ENCODE peak calls at places on chromosomes 7 and 10, in eight cellular contexts. Z is stomach; T is fibroblast of lung; S is HCT116; U is PC-9; V is right atrium auricular region; Y is lower lobe of right lung; Q is CD8-positive, alpha-beta T cell. D is an unnamed sample. For H3K4me1, the result is how much of the 10 kb centered on the place peaks cover.

GRCh38 chr10:124539935-124540641 is 78.5 kb downstream of the LHPP start:
- DNase-seq in S (no peak), T (peak), U (no peak), V (no peak), Z (peak), Q (peak), Y (peak), D (peak)

GRCh38 chr10:36492590-36493510 is 632.5 kb upstream of the ANKRD30A start:
- DNase-seq in Q (no peak), T (peak), S (no peak), Y (no peak), U (no peak), Z (no peak), V (no peak), D (no peak)

GRCh38 chr7:29189743-29190201 is 4.8 kb upstream of the CHN2 start:
- DNase-seq in Z (peak), V (peak), U (no peak), Y (peak), Q (peak), T (peak), S (peak), D (peak)

GRCh38 chr7:116052006-116052405 is 21.4 kb upstream of the TFEC start:
- DNase-seq in T (peak), Y (no peak), U (no peak), S (no peak), Z (no peak), V (no peak), Q (no peak), D (no peak)

GRCh38 chr10:93993782-93994668 is at the start of gene PLCE1:
- DNase-seq in U (peak), Q (no peak), Z (peak), Y (peak), T (peak), S (no peak), V (no peak), D (peak)

GRCh38 chr10:314871-315270 is 179.6 kb downstream of the ZMYND11 start:
- DNase-seq in Y (no peak), Z (no peak), V (no peak), T (peak), Q (no peak), S (no peak), U (no peak), D (no peak)

GRCh38 chr10:132494831-132495230 is 42.8 kb upstream of the INPP5A start:
- DNase-seq in Y (no peak), S (no peak), V (no peak), U (no peak), Z (no peak), T (no peak), Q (no peak), D (peak)

GRCh38 chr10:43702936-43703281 is 54.2 kb upstream of the ZNF32 start:
- DNase-seq in Y (no peak), Z (no peak), T (no peak), V (no peak), U (no peak), S (no peak), Q (no peak), D (no peak)

GRCh38 chr10:33252794-33253203 is 81.7 kb downstream of the NRP1 start:
- DNase-seq in V (no peak), U (peak), T (peak), Q (no peak), Y (no peak), S (no peak), Z (no peak), D (no peak)

GRCh38 chr10:17059197-17059688 is 70.4 kb downstream of the CUBN start:
- DNase-seq in T (peak), Y (no peak), V (no peak), Q (no peak), U (peak), Z (no peak), S (no peak), D (no peak)

GRCh38 chr10:85946713-85947326 is 419.8 kb downstream of the GRID1 start:
- DNase-seq in S (no peak), U (no peak), T (no peak), V (no peak), Q (no peak), Y (no peak), Z (no peak), D (no peak)

GRCh38 chr7:127896683-127897082 is 134.6 kb downstream of the LRRC4 start:
- DNase-seq in V (no peak), Y (no peak), Q (no peak), U (no peak), T (no peak), Z (no peak), S (no peak), D (no peak)

GRCh38 chr7:102044984-102045673 is 227.7 kb downstream of the CUX1 start:
- DNase-seq in Y (peak), U (no peak), S (peak), V (no peak), T (peak), Q (no peak), Z (peak), D (peak)

GRCh38 chr10:109939253-109939961 is 16.1 kb upstream of the XPNPEP1 start:
- DNase-seq in T (no peak), Q (no peak), S (no peak), V (no peak), U (no peak), Z (no peak), Y (no peak), D (no peak)

GRCh38 chr7:16753102-16753931 is at the start of gene TSPAN13:
- DNase-seq in V (no peak), Y (peak), S (peak), U (peak), T (peak), Q (peak), Z (peak), D (peak)

GRCh38 chr7:12389089-12389700 is 14.5 kb downstream of the VWDE start:
- DNase-seq in Q (no peak), S (peak), V (no peak), Y (no peak), Z (peak), U (peak), T (peak), D (no peak)

GRCh38 chr7:15848362-15848761 is 161.9 kb upstream of the MEOX2 start:
- DNase-seq in Z (no peak), V (no peak), T (peak), Q (no peak), Y (no peak), S (no peak), U (peak), D (no peak)

GRCh38 chr7:78939669-78940068 is 513.8 kb downstream of the MAGI2 start:
- DNase-seq in U (no peak), Z (no peak), S (no peak), Y (no peak), Q (no peak), T (no peak), V (no peak), D (no peak)

GRCh38 chr10:49076319-49076718 is 39.0 kb downstream of the VSTM4 start:
- DNase-seq in S (no peak), Y (no peak), Q (no peak), Z (no peak), U (no peak), T (no peak), V (no peak), D (no peak)

GRCh38 chr7:114910787-114911186 is 11.1 kb upstream of the MDFIC start:
- DNase-seq in S (no peak), V (no peak), U (no peak), Y (no peak), Q (no peak), T (no peak), Z (no peak), D (no peak)

GRCh38 chr10:93334901-93335312 is 147.2 kb downstream of the MYOF start:
- DNase-seq in U (peak), T (peak), V (no peak), S (peak), Q (no peak), Y (no peak), Z (no peak), D (no peak)

GRCh38 chr7:137694405-137694804 is 152.4 kb downstream of the DGKI start:
- DNase-seq in Q (no peak), S (no peak), U (no peak), T (no peak), V (no peak), Y (no peak), Z (no peak), D (no peak)

GRCh38 chr10:4512557-4513286 is 313.3 kb upstream of the AKR1E2 start:
- DNase-seq in Y (peak), V (peak), T (peak), U (no peak), Z (peak), S (peak), Q (no peak), D (peak)

GRCh38 chr7:151141281-151141854 is 26.1 kb downstream of the GBX1 start:
- DNase-seq in Q (no peak), Y (no peak), T (no peak), V (no peak), S (no peak), U (no peak), Z (no peak), D (no peak)

GRCh38 chr7:74056096-74056915 is 27.3 kb upstream of the LIMK1 start:
- DNase-seq in S (no peak), U (no peak), Y (no peak), V (no peak), T (no peak), Z (no peak), Q (no peak), D (peak)

GRCh38 chr7:30678805-30679204 is 3.5 kb downstream of the CRHR2 start:
- DNase-seq in Q (no peak), S (no peak), Z (no peak), Y (no peak), T (no peak), U (no peak), V (no peak), D (no peak)

GRCh38 chr10:10778959-10779358 is 238.7 kb upstream of the CELF2 start:
- DNase-seq in Z (no peak), U (no peak), V (no peak), S (no peak), Q (no peak), Y (no peak), T (no peak), D (no peak)

GRCh38 chr7:9983048-9983447 is 990.6 kb upstream of the PHF14 start:
- DNase-seq in S (no peak), Q (no peak), T (no peak), Y (no peak), U (no peak), Z (no peak), V (no peak), D (no peak)

GRCh38 chr7:82528577-82529305 is 85.2 kb upstream of the CACNA2D1 start:
- DNase-seq in U (no peak), T (peak), Y (no peak), S (no peak), Q (no peak), Z (no peak), V (no peak), D (no peak)

GRCh38 chr10:24209421-24209770 is 458 bp downstream of the KIAA1217 start:
- DNase-seq in Q (no peak), U (peak), Y (no peak), S (no peak), Z (no peak), T (peak), V (peak), D (no peak)

GRCh38 chr7:101555269-101555920 is 73.7 kb downstream of the MYL10 start:
- DNase-seq in V (no peak), Z (no peak), S (no peak), U (no peak), Q (no peak), Y (no peak), T (no peak), D (no peak)

GRCh38 chr7:40305229-40305628 is 170.4 kb downstream of the SUGCT start:
- DNase-seq in T (no peak), Q (no peak), U (no peak), S (no peak), Y (no peak), Z (no peak), V (no peak), D (no peak)

GRCh38 chr7:100167912-100168323 is 499 bp downstream of the GAL3ST4 start:
- DNase-seq in Y (no peak), V (no peak), Z (no peak), T (no peak), S (no peak), Q (no peak), U (no peak), D (no peak)

GRCh38 chr7:35036361-35037171 is 719 bp downstream of the DPY19L1 start:
- DNase-seq in U (peak), T (peak), V (peak), Z (peak), Q (peak), Y (peak), S (no peak), D (peak)

GRCh38 chr7:1941464-1942025 is 271.5 kb downstream of the ELFN1 start:
- DNase-seq in V (no peak), U (no peak), Y (peak), Q (no peak), T (no peak), Z (no peak), S (no peak), D (peak)

GRCh38 chr7:1939434-1940401 is 269.6 kb downstream of the ELFN1 start:
- DNase-seq in Y (peak), U (no peak), Z (no peak), T (no peak), S (no peak), V (no peak), Q (peak), D (peak)

GRCh38 chr7:1942026-1942703 is 272.1 kb downstream of the ELFN1 start:
- DNase-seq in U (no peak), Q (no peak), T (no peak), V (no peak), Y (peak), S (no peak), Z (no peak), D (peak)

GRCh38 chr7:1940402-1940786 is 270.3 kb downstream of the ELFN1 start:
- DNase-seq in S (no peak), Z (peak), T (peak), V (peak), Q (peak), Y (peak), U (no peak), D (peak)

DNA sequence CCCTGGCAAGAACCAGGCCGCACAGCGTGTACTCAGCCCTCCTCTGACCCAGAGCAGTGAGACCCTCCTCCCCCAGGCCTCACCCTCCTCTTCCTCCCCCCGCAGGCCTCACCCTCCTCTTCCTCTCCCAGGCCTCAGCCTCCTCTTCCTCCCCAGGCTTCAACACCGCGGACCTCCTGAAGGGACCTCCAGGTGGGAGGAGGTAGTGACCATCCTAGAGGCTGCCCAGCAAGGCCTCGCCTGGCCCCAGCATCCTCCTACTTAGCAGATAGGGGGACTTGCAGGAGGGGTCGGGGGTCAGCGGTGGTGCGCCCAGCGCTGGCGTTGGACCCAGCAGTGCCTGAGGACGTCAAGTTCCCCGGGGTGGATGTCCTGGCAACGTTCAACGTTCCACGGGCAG is 270.8 kb downstream of the ELFN1 start:
- DNase-seq in Q (no peak), V (no peak), S (no peak), Z (no peak), T (no peak), U (no peak), Y (peak), D (peak)
- H3K4me3 ChIP-seq in Q (peak), V (no peak), S (no peak), Z (no peak), T (no peak), U (no peak), Y (no peak), D (no peak)

DNA sequence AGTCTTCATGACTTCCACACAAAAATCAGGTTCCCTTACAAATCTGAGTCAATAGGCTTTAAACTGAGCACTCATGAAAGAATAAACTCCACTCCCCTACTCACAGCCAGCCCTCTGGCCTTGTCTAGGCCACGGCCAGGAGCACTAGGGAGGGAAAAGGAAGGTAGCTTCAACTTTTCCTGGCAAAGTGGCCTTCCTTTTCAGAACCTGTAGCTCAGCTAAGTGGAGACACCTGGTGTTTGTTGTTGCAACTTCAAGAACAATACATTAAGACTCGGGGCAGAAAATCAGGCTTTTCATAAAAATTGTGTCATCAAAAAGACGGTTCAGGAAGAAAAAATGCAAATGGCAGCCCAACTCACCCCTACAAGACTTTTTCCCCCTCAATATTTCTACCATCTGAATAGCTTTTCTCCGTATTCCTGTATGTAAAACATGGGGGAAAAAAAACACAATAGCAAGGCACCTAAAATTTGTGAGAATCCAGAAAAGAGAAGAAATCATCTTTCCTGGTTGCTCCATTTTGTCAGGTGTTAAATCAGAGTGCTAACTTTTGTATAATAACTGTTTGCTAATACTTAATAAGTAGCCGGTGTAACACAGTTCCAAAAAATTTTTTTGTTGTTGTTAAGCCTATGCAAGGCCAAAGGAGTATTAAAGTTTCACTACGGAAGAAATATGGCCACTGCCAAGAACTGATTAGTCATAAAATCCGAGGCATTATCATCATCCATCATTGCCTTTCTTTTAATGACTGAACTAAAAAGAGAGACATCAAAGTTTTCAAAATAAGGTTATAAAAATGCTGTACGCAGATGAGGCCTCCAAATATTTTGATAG is 66.2 kb upstream of the ARID5B start:
- DNase-seq in U (no peak), Y (no peak), S (peak), Q (no peak), V (no peak), T (peak), Z (peak), D (no peak)
- H3K27ac ChIP-seq in U (peak), Y (peak), S (peak), Q (no peak), V (no peak), T (peak), Z (peak), D (no peak)

DNA sequence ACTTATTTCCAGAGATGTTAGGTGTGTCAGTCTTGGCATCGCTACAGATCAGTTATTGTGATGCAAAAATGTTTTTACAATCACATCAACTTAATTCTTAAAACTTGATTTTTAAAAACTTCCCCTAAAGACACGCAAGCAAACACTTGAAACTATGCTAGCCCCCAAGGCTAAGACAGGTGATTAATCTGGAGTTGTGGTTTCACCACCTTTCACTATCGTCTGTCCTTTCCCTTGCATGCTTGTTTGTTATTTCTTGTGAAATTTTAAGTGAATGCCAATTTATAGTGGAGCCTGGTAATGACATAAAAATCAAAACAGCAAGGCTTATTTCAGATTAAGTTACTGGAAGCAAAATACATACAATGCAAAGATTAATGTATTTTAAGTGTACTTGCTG is 70.4 kb downstream of the SLC35B4 start:
- DNase-seq in T (no peak), Z (no peak), S (no peak), U (no peak), V (no peak), Y (no peak), Q (no peak), D (no peak)
- H3K4me1 ChIP-seq in T (under half), Z (under half), S (under half), U (under half), V (under half), Y (under half), Q (under half), D (under half)

DNA sequence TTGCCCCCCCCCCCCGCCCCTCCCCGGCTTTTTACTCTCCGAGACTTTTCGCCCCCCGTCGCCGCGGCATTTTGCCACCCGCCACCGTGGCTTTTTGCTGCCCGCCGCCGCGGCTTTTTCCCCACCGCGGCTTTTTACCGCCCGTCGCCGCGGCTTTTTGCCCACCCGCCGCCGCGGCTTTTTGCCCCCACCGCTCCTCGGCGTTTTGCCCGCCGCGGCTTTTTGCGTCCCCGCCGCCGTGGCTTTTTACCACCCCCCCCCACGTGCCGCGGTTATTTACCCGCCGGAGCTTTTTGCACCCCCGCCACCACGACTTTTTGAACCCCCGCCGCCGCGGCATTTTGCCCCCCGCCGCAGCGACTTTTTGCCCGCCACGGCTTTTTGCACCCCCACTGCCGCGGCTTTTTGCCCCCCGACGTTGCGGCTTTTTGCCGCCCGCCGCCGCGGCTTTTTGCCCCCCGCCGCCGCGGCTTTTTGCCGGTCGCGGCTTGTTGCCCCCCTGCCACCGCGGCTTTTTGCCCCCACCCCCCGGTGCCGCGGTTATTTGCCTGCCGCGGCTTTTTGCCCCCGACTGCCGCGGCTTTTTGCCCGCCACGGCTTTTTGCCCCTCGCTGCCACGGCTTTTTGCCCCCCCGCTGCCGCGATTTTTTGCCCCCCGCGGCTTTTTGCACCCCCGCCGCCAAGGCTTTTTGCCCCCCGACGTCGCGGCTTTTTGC is 461.1 kb downstream of the ZNF33B start:
- DNase-seq in V (no peak), S (no peak), U (no peak), Q (no peak), Y (no peak), Z (no peak), T (no peak), D (no peak)
- H3K4me3 ChIP-seq in V (peak), S (no peak), U (no peak), Q (no peak), Y (no peak), Z (peak), T (no peak), D (peak)

GRCh38 chr10:90675621-90676020 is 182.2 kb downstream of the HTR7 start:
- DNase-seq in Z (no peak), Y (no peak), S (no peak), V (no peak), U (no peak), T (peak), Q (no peak), D (no peak)

GRCh38 chr10:90674461-90674860 is 183.4 kb downstream of the HTR7 start:
- DNase-seq in T (no peak), Z (no peak), Y (no peak), S (no peak), V (no peak), U (no peak), Q (no peak), D (no peak)

GRCh38 chr10:90674927-90675326 is 182.9 kb downstream of the HTR7 start:
- DNase-seq in S (no peak), T (peak), Z (no peak), Q (no peak), V (no peak), U (no peak), Y (no peak), D (no peak)
- H3K27ac ChIP-seq in S (no peak), T (peak), Z (no peak), Q (no peak), V (no peak), U (no peak), Y (no peak), D (no peak)

D was measured in right cardiac atrium.